ENCODE peak calls at places on chromosomes 13 and 19, in seven cellular contexts. A is body of pancreas, X is right lobe of liver, G is colonic mucosa, B is vagina, I is endothelial cell of umbilical vein, S is foreskin fibroblast. T is an unnamed sample.
A peak's percentile ranks its signal among the peaks of the same experiment; 100 is the strongest.

GRCh38 chr13:24267801-24268200 is 41.6 kb upstream of the C1QTNF9 start:
- DNase-seq in I (no peak), S (no peak), A (no peak), G (no peak), B (no peak), X (no peak), T (no peak)

GRCh38 chr19:29855087-29855486 is 43.3 kb downstream of the CCNE1 start:
- DNase-seq in X (no peak), B (no peak), G (no peak), S (no peak), A (no peak), I (no peak), T (no peak)

GRCh38 chr19:50693064-50693975 is 26.3 kb downstream of the SHANK1 start:
- DNase-seq in S (no peak), X (no peak), B (no peak), G (no peak), A (no peak), I (no peak), T (no peak)

GRCh38 chr13:95834134-95834765 is 157.3 kb downstream of the DNAJC3 start:
- DNase-seq in S (peak; percentile 80), G (peak; percentile 62), X (peak; percentile 44), B (no peak), A (peak; percentile 66), I (peak; percentile 81), T (peak; percentile 12)

GRCh38 chr13:93235258-93236015 is 8.8 kb downstream of the GPC6 start:
- DNase-seq in X (no peak), G (no peak), B (no peak), S (peak; percentile 68), A (no peak), I (no peak), T (no peak)

GRCh38 chr13:41284512-41285288 is 21.3 kb upstream of the MTRF1 start:
- DNase-seq in S (peak; percentile 95), X (no peak), B (no peak), I (peak; percentile 66), G (no peak), A (no peak), T (peak; percentile 52)

GRCh38 chr13:97953376-97953970 is at the start of gene IPO5:
- DNase-seq in I (no peak), A (no peak), X (no peak), B (no peak), G (no peak), S (peak; percentile 20), T (no peak)

GRCh38 chr13:114260818-114261217 is 20.6 kb upstream of the UPF3A start:
- DNase-seq in G (no peak), I (no peak), A (no peak), S (no peak), X (no peak), B (no peak), T (no peak)

GRCh38 chr13:107231941-107232340 is 664.0 kb upstream of the ARGLU1 start:
- DNase-seq in B (no peak), X (no peak), S (no peak), G (no peak), I (no peak), A (no peak), T (no peak)

GRCh38 chr13:41137241-41137640 is 4.6 kb upstream of the KBTBD6 start:
- DNase-seq in I (no peak), G (no peak), A (no peak), B (no peak), S (no peak), X (no peak), T (no peak)

GRCh38 chr13:38687246-38688229 is 661 bp downstream of the FREM2 start:
- DNase-seq in X (peak; percentile 27), I (no peak), S (peak; percentile 13), A (peak; percentile 35), B (no peak), G (no peak), T (no peak)

GRCh38 chr13:32309812-32310706 is 5.1 kb downstream of the ZAR1L start:
- DNase-seq in X (no peak), S (peak; percentile 79), A (no peak), G (peak; percentile 30), I (peak; percentile 72), B (no peak), T (no peak)

GRCh38 chr19:13428352-13428751 is 77.9 kb downstream of the CACNA1A start:
- DNase-seq in B (no peak), G (peak; percentile 17), S (peak; percentile 54), I (peak; percentile 15), A (no peak), X (no peak), T (no peak)

GRCh38 chr13:77506874-77507273 is 28.6 kb upstream of the SCEL start:
- DNase-seq in I (peak; percentile 58), A (no peak), G (no peak), S (peak; percentile 28), B (no peak), X (no peak), T (no peak)

GRCh38 chr13:73096173-73097117 is 37.6 kb downstream of the KLF5 start:
- DNase-seq in X (no peak), S (no peak), G (no peak), I (no peak), A (no peak), B (no peak), T (no peak)

GRCh38 chr19:51706296-51706695 is 13.2 kb downstream of the SPACA6 start:
- DNase-seq in I (no peak), G (no peak), X (no peak), B (no peak), S (no peak), A (no peak), T (no peak)

GRCh38 chr13:46160065-46160464 is 21.9 kb downstream of the LCP1 start:
- DNase-seq in G (no peak), X (no peak), B (no peak), S (no peak), A (no peak), I (no peak), T (no peak)

GRCh38 chr13:46164661-46165060 is 17.3 kb downstream of the LCP1 start:
- DNase-seq in X (no peak), A (no peak), I (no peak), G (no peak), S (no peak), B (no peak), T (no peak)

GRCh38 chr13:46158983-46159382 is 23.0 kb downstream of the LCP1 start:
- DNase-seq in B (no peak), G (no peak), S (no peak), A (no peak), I (no peak), X (no peak), T (no peak)

GRCh38 chr13:46158222-46158621 is 23.8 kb downstream of the LCP1 start:
- DNase-seq in X (no peak), B (no peak), A (no peak), G (no peak), S (no peak), I (no peak), T (no peak)

DNA sequence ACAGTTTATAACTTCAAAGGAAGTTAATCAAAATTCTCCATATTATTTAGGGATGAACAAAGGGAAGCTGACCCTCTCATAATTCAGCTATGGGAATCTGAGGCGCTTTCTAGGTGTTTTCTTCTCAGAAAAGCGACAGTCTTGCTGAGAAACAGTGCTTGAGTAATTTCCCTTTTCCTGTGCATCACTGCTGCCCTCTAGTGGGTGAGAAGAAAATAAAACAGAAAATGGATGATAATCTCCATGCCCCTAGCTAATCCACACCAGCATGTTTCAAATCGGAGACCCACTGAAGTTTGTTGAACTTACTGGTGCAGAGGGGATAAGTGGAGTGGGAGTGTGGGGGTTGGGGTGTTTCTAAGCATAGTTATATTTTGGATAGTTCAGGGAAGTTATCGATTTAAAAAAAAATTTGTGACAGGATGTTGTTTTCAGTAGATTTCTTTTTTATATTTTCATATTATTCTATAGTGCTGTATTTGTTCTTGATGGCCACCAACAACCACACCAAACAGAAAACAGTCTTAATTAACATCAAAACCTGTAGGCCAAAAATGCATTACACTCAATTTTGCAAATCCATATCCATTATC is 21.4 kb downstream of the LCP1 start:
- DNase-seq in S (peak; percentile 75), I (peak; percentile 69), G (no peak), B (no peak), A (no peak), X (no peak), T (no peak)
- TF ChIP-seq CTCF in S (peak; percentile 76), I (peak; percentile 59), G (peak; percentile 68), B (peak; percentile 55), A (peak; percentile 79), X (peak; percentile 74), T (peak; percentile 68)

GRCh38 chr19:940591-941291 is 14.9 kb downstream of the ARID3A start:
- DNase-seq in I (peak; percentile 69), B (no peak), S (peak; percentile 74), G (peak; percentile 77), X (peak; percentile 88), A (peak; percentile 81), T (no peak)

GRCh38 chr19:939439-939838 is 13.6 kb downstream of the ARID3A start:
- DNase-seq in S (no peak), B (no peak), G (no peak), I (no peak), A (no peak), X (no peak), T (no peak)

GRCh38 chr19:939922-940321 is 14.1 kb downstream of the ARID3A start:
- DNase-seq in A (no peak), X (no peak), B (no peak), I (no peak), G (no peak), S (no peak), T (no peak)

GRCh38 chr19:942133-942645 is 16.4 kb downstream of the ARID3A start:
- DNase-seq in S (no peak), G (no peak), A (no peak), B (no peak), X (no peak), I (no peak), T (no peak)

DNA sequence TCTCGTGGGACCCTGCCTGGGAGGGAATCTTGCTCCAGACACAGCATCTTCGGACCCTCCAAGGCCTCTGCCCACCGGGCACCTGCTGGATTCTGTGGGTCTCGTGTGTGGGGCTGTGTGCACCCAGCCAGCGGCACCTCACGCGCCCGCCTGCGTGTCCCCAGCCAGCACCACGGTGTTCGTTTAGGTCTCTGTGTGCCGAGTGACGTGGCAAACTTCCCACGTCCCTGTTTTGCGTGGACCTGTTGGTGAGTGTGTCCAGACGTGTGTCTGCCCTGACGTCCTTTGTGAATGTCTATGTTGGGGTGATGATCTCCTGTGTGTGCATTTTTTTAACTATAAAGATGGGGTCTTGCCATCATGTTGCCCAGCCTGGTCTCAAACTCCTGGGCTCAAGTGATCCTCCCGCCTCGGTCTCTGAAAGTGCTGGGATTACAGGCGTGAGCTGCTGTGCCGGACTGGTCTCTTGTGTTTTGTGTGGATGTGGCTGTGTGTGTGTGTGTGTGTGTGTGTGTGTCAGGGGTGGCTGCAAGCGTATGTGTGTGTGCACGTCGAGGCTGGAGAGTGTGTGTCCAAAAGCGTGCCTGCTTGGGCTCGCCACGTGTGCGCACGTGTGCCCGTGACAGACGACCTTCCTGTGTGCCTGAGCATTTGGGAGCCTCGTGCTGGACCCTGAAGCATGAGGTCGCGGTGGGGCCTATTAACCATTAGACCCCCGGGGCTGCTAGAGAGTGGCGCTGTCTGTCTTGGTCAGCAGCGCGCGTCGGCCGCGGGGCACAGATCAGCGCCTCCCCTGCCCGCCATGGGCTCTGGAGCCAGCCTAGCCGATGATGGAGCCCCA is 15.7 kb downstream of the ARID3A start:
- DNase-seq in A (no peak), B (no peak), I (no peak), G (no peak), S (no peak), X (no peak), T (no peak)
- H3K4me3 ChIP-seq in A (no peak overlapping the region), B (peak overlapping the region; percentile 42), I (no peak overlapping the region), G (peak overlapping the region; percentile 40), S (no peak overlapping the region), X (peak overlapping the region; percentile 37), T (no peak overlapping the region)

GRCh38 chr13:65966991-65967451 is 1263.1 kb downstream of the PCDH9 start:
- DNase-seq in G (no peak), X (no peak), I (peak; percentile 36), S (peak; percentile 43), A (no peak), B (no peak), T (no peak)
- TF ChIP-seq CTCF in G (no peak), X (peak; percentile 8), I (peak; percentile 18), S (peak; percentile 31), A (no peak), B (no peak), T (peak; percentile 18)

GRCh38 chr13:112986470-112986869 is 17.5 kb downstream of the MCF2L start:
- DNase-seq in A (no peak), S (no peak), B (no peak), G (no peak), I (no peak), X (no peak), T (no peak)
- H3K4me3 ChIP-seq in A (no peak overlapping the region), S (no peak overlapping the region), B (no peak overlapping the region), G (no peak overlapping the region), I (no peak overlapping the region), X (no peak overlapping the region), T (no peak overlapping the region)

T was measured in AG04449.